ENCODE peak calls at places on chromosomes 3 and 15, in six cellular contexts. N is small intestine, X is kidney tubule cell, Y is iris pigment epithelial cell, M is kidney, K is tibial nerve. U is an unnamed sample.

GRCh38 chr3:11379238-11379823 is 107.1 kb downstream of the ATG7 start:
- DNase-seq in Y (peak), K (no peak), N (peak), M (no peak), X (peak), U (no peak)

GRCh38 chr3:159787794-159788205 is 200.8 kb upstream of the IL12A start:
- DNase-seq in K (no peak), X (no peak), M (no peak), Y (peak), N (peak), U (no peak)

GRCh38 chr15:36265422-36265821 is 314.0 kb upstream of the CDIN1 start:
- DNase-seq in N (no peak), Y (no peak), K (no peak), X (no peak), M (no peak), U (no peak)

GRCh38 chr3:183212565-183212964 is 40.5 kb upstream of the B3GNT5 start:
- DNase-seq in M (no peak), X (no peak), N (no peak), K (no peak), Y (no peak), U (no peak)

GRCh38 chr3:90035643-90036042 is 928.2 kb downstream of the EPHA3 start:
- DNase-seq in K (no peak), X (peak), Y (no peak), M (no peak), N (no peak), U (no peak)

GRCh38 chr3:114384558-114384903 is 90.7 kb downstream of the TIGIT start:
- DNase-seq in M (no peak), Y (peak), N (no peak), K (no peak), X (no peak), U (no peak)

GRCh38 chr15:39629376-39629775 is 48.5 kb downstream of the THBS1 start:
- DNase-seq in M (peak), N (peak), K (no peak), X (peak), Y (peak), U (no peak)

GRCh38 chr3:37704129-37704528 is 157.6 kb upstream of the CTDSPL start:
- DNase-seq in N (no peak), Y (no peak), M (no peak), X (no peak), K (no peak), U (peak)

GRCh38 chr15:94844533-94845390 is 613.4 kb downstream of the MCTP2 start:
- DNase-seq in Y (peak), X (peak), M (peak), K (peak), N (peak), U (peak)

GRCh38 chr15:33639051-33639450 is 328.3 kb downstream of the RYR3 start:
- DNase-seq in X (no peak), M (no peak), N (no peak), Y (no peak), K (no peak), U (no peak)

GRCh38 chr15:96225642-96226259 is 104.7 kb upstream of the NR2F2 start:
- DNase-seq in Y (no peak), M (no peak), X (peak), N (no peak), K (no peak), U (no peak)

GRCh38 chr3:66014641-66015040 is 24.1 kb downstream of the MAGI1 start:
- DNase-seq in Y (no peak), X (no peak), K (no peak), M (no peak), N (peak), U (no peak)

GRCh38 chr3:112759210-112759609 is 87.5 kb downstream of the CD200R1L start:
- DNase-seq in M (no peak), K (no peak), Y (no peak), N (no peak), X (no peak), U (no peak)

GRCh38 chr3:130687327-130687726 is 59.3 kb downstream of the PIK3R4 start:
- DNase-seq in X (no peak), K (no peak), Y (no peak), N (no peak), M (no peak), U (no peak)

GRCh38 chr15:70513818-70514217 is 249.5 kb downstream of the UACA start:
- DNase-seq in K (no peak), M (no peak), N (no peak), Y (no peak), X (no peak), U (no peak)

GRCh38 chr3:120198305-120198878 is 86.6 kb downstream of the GPR156 start:
- DNase-seq in M (no peak), X (peak), Y (peak), K (no peak), N (peak), U (no peak)

GRCh38 chr15:58179741-58180381 is 41.7 kb downstream of the AQP9 start:
- DNase-seq in K (no peak), X (peak), M (no peak), Y (peak), N (no peak), U (no peak)

GRCh38 chr15:88484781-88485246 is 17.3 kb downstream of the MRPS11 start:
- DNase-seq in M (no peak), N (no peak), K (no peak), X (no peak), Y (peak), U (no peak)

GRCh38 chr3:186025161-186025560 is 83.7 kb downstream of the ETV5 start:
- DNase-seq in Y (peak), X (peak), M (no peak), K (no peak), N (no peak), U (no peak)

GRCh38 chr3:164779816-164780215 is 298.5 kb downstream of the SI start:
- DNase-seq in N (no peak), X (no peak), M (no peak), Y (no peak), K (no peak), U (no peak)

GRCh38 chr3:25582242-25582641 is 82.5 kb downstream of the TOP2B start:
- DNase-seq in N (no peak), Y (peak), K (no peak), X (peak), M (no peak), U (peak)

GRCh38 chr3:171307988-171308387 is 152.2 kb downstream of the TNIK start:
- DNase-seq in M (no peak), Y (no peak), K (no peak), X (no peak), N (no peak), U (no peak)

GRCh38 chr3:63872135-63872924 is 8.7 kb downstream of the ATXN7 start:
- DNase-seq in N (no peak), K (no peak), X (peak), Y (peak), M (no peak), U (no peak)

GRCh38 chr3:169613895-169614294 is 49.6 kb downstream of the MECOM start:
- DNase-seq in K (no peak), N (no peak), M (no peak), Y (no peak), X (no peak), U (no peak)

GRCh38 chr15:79970921-79971434 is at the start of gene BCL2A1:
- DNase-seq in K (no peak), X (peak), M (no peak), N (peak), Y (peak), U (no peak)

GRCh38 chr3:188788621-188789081 is 383.1 kb upstream of the TPRG1 start:
- DNase-seq in N (no peak), Y (peak), K (no peak), X (peak), M (no peak), U (no peak)

GRCh38 chr15:46131876-46132275 is 497.0 kb downstream of the SQOR start:
- DNase-seq in M (no peak), Y (no peak), X (no peak), N (no peak), K (no peak), U (no peak)

GRCh38 chr3:52685285-52685704 is 418 bp downstream of the PBRM1 start:
- DNase-seq in X (peak), N (peak), K (peak), M (peak), Y (no peak), U (peak)

GRCh38 chr3:141368062-141368924 is at the start of gene ZBTB38:
- DNase-seq in N (peak), X (peak), K (peak), M (peak), Y (peak), U (peak)

GRCh38 chr3:122576174-122576940 is 1.1 kb upstream of the PARP15 start:
- DNase-seq in X (no peak), M (no peak), K (no peak), Y (no peak), N (no peak), U (no peak)

GRCh38 chr3:196235452-196236122 is 19.3 kb downstream of the SLC51A start:
- DNase-seq in X (no peak), M (no peak), N (no peak), Y (no peak), K (no peak), U (no peak)

GRCh38 chr3:50121416-50122032 is 32.8 kb downstream of the RBM5 start:
- DNase-seq in X (peak), N (peak), Y (peak), K (peak), M (peak), U (no peak)

GRCh38 chr3:170057550-170057949 is 19.8 kb downstream of the GPR160 start:
- DNase-seq in M (no peak), N (no peak), X (no peak), K (no peak), Y (no peak), U (no peak)

GRCh38 chr3:186281172-186281571 is 80.9 kb downstream of the DGKG start:
- DNase-seq in M (no peak), Y (peak), X (peak), N (no peak), K (no peak), U (no peak)

GRCh38 chr15:31302778-31303433 is 23.7 kb upstream of the KLF13 start:
- DNase-seq in X (no peak), N (no peak), K (no peak), M (no peak), Y (no peak), U (no peak)

U was measured in cardiac septum.